ENCODE peak calls at places on chromosomes 3 and 15, in five cellular contexts. E, U, H, N and M are unnamed samples.

GRCh38 chr3:13379191-13379830 is 40.8 kb downstream of the NUP210 start:
- DNase-seq in U (no peak), N (no peak), E (no peak), H (no peak), M (no peak)

GRCh38 chr15:51243774-51244173 is 94.6 kb downstream of the CYP19A1 start:
- DNase-seq in N (peak), E (no peak), H (no peak), U (no peak), M (no peak)

GRCh38 chr3:194141415-194142155 is 5.6 kb downstream of the HES1 start:
- DNase-seq in E (peak), U (peak), N (peak), H (peak), M (peak)

GRCh38 chr15:57635300-57635944 is 43.7 kb downstream of the MYZAP start:
- DNase-seq in N (no peak), E (no peak), U (no peak), H (peak), M (no peak)

GRCh38 chr3:87206070-87206469 is 21.0 kb upstream of the CHMP2B start:
- DNase-seq in E (no peak), H (no peak), N (peak), U (peak), M (no peak)

GRCh38 chr15:35399901-35400300 is 146.1 kb downstream of the DPH6 start:
- DNase-seq in H (no peak), E (no peak), U (no peak), N (no peak), M (no peak)

GRCh38 chr15:56918907-56919707 is 663 bp downstream of the TCF12 start:
- DNase-seq in U (peak), H (peak), E (no peak), N (peak), M (peak)

GRCh38 chr15:46280753-46281521 is 646.1 kb downstream of the SQOR start:
- DNase-seq in E (no peak), H (no peak), N (no peak), U (no peak), M (peak)

GRCh38 chr15:72319360-72319984 is 485 bp downstream of the CELF6 start:
- DNase-seq in U (peak), H (peak), E (no peak), N (no peak), M (peak)

GRCh38 chr15:72323752-72324151 is 3.8 kb upstream of the CELF6 start:
- DNase-seq in N (no peak), H (no peak), U (no peak), E (no peak), M (no peak)

GRCh38 chr15:72318408-72318942 is 1.5 kb downstream of the CELF6 start:
- DNase-seq in H (no peak), N (no peak), E (no peak), U (no peak), M (peak)

GRCh38 chr15:72315706-72316370 is 4.1 kb downstream of the CELF6 start:
- DNase-seq in N (no peak), H (no peak), U (no peak), E (no peak), M (peak)

GRCh38 chr15:72319985-72320671 is at the start of gene CELF6:
- DNase-seq in N (no peak), H (peak), E (peak), U (peak), M (peak)
- TF ChIP-seq POLR2A in N (no peak), H (no peak), E (no peak), U (no peak), M (no peak)

DNA sequence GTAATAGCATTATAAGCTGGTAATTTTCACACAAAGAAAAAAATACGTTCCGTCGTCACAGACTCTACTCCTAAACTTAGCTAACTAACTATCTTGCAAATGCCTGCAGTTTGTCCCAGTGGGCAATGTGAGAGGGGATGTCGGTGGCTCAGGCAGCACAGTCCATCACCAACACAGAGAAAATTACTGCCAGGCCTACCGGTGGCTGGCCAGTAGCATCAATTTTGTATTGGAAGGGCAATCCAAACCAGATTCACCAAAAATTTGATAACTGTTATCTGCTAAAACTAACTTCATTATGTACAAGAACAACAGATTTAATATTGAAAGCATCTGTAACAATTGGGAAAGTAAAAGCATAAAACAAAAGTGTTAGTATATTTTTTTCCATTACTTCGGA is 37.4 kb upstream of the RASA2 start:
- DNase-seq in U (no peak), N (no peak), E (no peak), H (no peak), M (no peak)
- TF ChIP-seq POLR2A in U (no peak), N (no peak), E (no peak), H (no peak), M (no peak)

GRCh38 chr3:189631409-189631808 is 220 bp downstream of the TP63 start:
- DNase-seq in E (no peak), H (no peak), N (no peak), U (peak), M (no peak)
- TF ChIP-seq POLR2A in E (no peak), H (no peak), N (no peak), U (no peak), M (no peak)

GRCh38 chr3:129428020-129428381 is 435 bp downstream of the EFCAB12 start:
- DNase-seq in U (no peak), H (no peak), E (no peak), N (no peak), M (no peak)

GRCh38 chr3:129429080-129429451 is 630 bp upstream of the EFCAB12 start:
- DNase-seq in N (no peak), H (no peak), E (no peak), U (no peak), M (no peak)

GRCh38 chr3:129429597-129429996 is 1.2 kb upstream of the EFCAB12 start:
- DNase-seq in U (no peak), N (no peak), E (no peak), H (no peak), M (no peak)

GRCh38 chr3:129425619-129426018 is 2.8 kb downstream of the EFCAB12 start:
- DNase-seq in N (no peak), E (no peak), U (no peak), H (no peak), M (no peak)

GRCh38 chr3:129428382-129429079 is at the start of gene EFCAB12:
- DNase-seq in N (peak), H (peak), U (peak), E (peak), M (peak)
- TF ChIP-seq POLR2A in N (no peak), H (peak), U (no peak), E (no peak), M (peak)

GRCh38 chr3:129608087-129608935 is 1.8 kb upstream of the PLXND1 start:
- DNase-seq in E (no peak), H (no peak), N (no peak), U (no peak), M (peak)

GRCh38 chr3:129608936-129609590 is 2.6 kb upstream of the PLXND1 start:
- DNase-seq in U (no peak), N (no peak), E (no peak), H (no peak), M (no peak)

GRCh38 chr3:129606522-129607390 is at the start of gene PLXND1:
- DNase-seq in E (peak), N (no peak), H (peak), U (peak), M (peak)

GRCh38 chr3:129605593-129606521 is 619 bp downstream of the PLXND1 start:
- DNase-seq in N (no peak), U (peak), H (peak), E (peak), M (peak)

GRCh38 chr3:129607391-129608068 is 1.1 kb upstream of the PLXND1 start:
- DNase-seq in H (no peak), E (no peak), U (no peak), N (no peak), M (peak)
- TF ChIP-seq POLR2A in H (no peak), E (no peak), U (no peak), N (no peak), M (no peak)

GRCh38 chr15:67845974-67846373 is 6.1 kb upstream of the RNU6-1 start:
- DNase-seq in U (no peak), E (no peak), N (no peak), H (no peak), M (no peak)
- TF ChIP-seq POLR2A in U (no peak), E (no peak), N (no peak), H (no peak), M (no peak)

GRCh38 chr3:196081834-196082470 is at the start of gene TFRC:
- DNase-seq in N (peak), U (peak), E (peak), H (peak), M (peak)
- TF ChIP-seq POLR2A in N (peak), U (peak), E (peak), H (peak), M (peak)

GRCh38 chr3:184315506-184315867 is 1.1 kb downstream of the EIF4G1 start:
- DNase-seq in N (no peak), E (no peak), H (no peak), U (no peak), M (peak)

GRCh38 chr3:184317201-184317600 is 2.8 kb downstream of the EIF4G1 start:
- DNase-seq in N (no peak), E (no peak), U (no peak), H (peak), M (no peak)

GRCh38 chr3:184315871-184316661 is 1.7 kb downstream of the EIF4G1 start:
- DNase-seq in U (no peak), H (peak), E (no peak), N (no peak), M (no peak)

GRCh38 chr3:184314700-184315505 is 497 bp downstream of the EIF4G1 start:
- DNase-seq in U (no peak), N (peak), E (peak), H (peak), M (peak)

GRCh38 chr3:184316792-184317191 is 2.4 kb downstream of the EIF4G1 start:
- DNase-seq in H (peak), N (no peak), U (no peak), E (no peak), M (no peak)
- TF ChIP-seq POLR2A in H (no peak), N (peak), U (no peak), E (no peak), M (no peak)

DNA sequence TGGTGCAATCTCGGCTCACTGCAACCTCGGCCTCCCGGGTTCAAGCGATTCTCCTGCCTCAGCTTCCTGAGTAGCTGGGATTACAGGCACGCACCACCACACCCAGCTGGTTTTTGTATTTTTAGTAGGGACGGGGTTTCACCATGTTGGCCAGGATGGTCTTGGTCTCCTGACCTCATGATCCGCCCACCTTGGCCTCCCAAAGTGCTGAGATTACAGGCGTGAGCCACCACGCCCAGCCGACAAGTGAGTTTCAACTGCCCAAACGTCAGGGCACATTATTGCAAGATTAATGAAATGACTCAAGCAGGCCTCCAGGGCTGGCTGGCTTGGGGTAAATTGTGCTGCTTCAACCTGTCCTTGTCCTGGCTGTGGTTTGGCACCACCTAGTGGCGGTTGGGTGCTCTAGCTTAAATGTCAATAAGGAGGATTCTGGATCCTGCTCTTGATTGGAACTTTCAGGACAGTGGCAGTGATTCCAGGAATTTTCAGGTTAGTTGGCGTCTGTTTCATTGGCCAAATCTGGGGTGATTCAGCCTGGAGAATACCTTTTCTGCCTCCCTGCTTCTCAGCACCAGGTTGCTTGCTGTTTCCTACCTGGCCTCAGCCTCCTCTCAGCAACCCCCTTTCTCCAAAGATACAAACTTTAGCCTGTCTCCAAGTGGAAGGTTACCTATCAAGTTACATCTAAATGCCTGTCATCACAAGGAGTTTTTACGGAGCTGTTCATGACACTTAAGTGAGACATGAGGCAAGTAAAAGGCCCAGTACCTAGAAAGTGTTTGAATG is 32.4 kb upstream of the SACM1L start:
- DNase-seq in E (peak), H (peak), N (peak), U (peak), M (peak)
- TF ChIP-seq POLR2A in E (no peak), H (no peak), N (no peak), U (no peak), M (no peak)

GRCh38 chr3:108123326-108123725 is 32.5 kb upstream of the CD47 start:
- DNase-seq in N (no peak), U (no peak), H (no peak), E (no peak), M (no peak)

GRCh38 chr3:108118038-108118727 is 27.4 kb upstream of the CD47 start:
- DNase-seq in U (no peak), H (no peak), N (no peak), E (no peak), M (no peak)

GRCh38 chr3:108117245-108117644 is 26.4 kb upstream of the CD47 start:
- DNase-seq in E (no peak), H (no peak), U (no peak), N (no peak), M (no peak)

GRCh38 chr3:108124337-108125150 is 33.7 kb upstream of the CD47 start:
- DNase-seq in E (no peak), H (no peak), N (no peak), U (no peak), M (peak)

DNA sequence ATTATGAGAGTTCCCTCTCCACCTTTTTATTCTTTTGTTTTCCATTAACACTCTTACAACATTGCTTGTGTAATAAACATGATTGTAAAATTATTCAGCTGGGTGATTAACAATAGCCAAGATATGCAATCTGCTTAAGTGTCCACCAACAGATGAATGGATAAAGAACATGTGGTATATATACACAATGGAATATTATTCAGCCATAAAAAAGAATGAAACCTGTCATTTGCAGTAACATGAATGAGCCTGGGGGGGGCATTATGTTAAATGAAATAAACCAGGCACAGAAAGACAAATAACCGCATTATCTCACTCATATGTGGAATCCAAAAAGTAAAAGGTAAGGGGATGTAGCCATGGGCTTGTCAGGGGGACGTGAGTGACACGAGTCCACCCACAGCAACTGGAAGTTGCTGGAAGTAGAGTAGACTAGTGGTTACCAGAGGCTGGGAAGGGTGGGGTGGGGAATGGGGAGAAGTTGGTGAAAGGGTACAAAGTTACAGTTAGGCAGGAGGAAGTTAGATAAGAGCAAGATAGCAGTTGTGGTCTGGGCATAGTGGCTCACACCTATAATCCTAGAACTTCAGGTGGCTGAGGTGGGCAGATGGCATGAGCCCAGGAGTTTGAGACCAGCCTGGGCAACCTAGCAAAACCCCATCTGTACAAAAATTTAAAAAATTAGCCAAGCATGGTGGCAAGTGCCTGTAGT is 28.7 kb upstream of the CD47 start:
- DNase-seq in E (no peak), U (no peak), H (no peak), N (no peak), M (no peak)
- TF ChIP-seq POLR2A in E (no peak), U (no peak), H (no peak), N (no peak), M (no peak)